ENCODE peak calls at places on chromosomes 6 and 20, in five cellular contexts. I is naive thymus-derived CD8-positive, alpha-beta T cell; L is SW 1271; M is ureter; K is skeletal muscle cell. H is an unnamed sample.

GRCh38 chr6:169619650-169620049 is 82.2 kb downstream of the WDR27 start:
- DNase-seq in K (no peak), I (no peak), L (no peak), M (no peak), H (no peak)

GRCh38 chr20:5608448-5609161 is 141.6 kb upstream of the SHLD1 start:
- DNase-seq in M (no peak), I (no peak), K (no peak), L (peak), H (no peak)

GRCh38 chr20:23078351-23078993 is 7.7 kb downstream of the CD93 start:
- DNase-seq in M (no peak), I (no peak), L (no peak), K (peak), H (no peak)

GRCh38 chr6:30019819-30020218 is 41.2 kb upstream of the POLR1H start:
- DNase-seq in L (no peak), I (no peak), K (no peak), M (no peak), H (no peak)

GRCh38 chr6:49787176-49787575 is at the start of gene PGK2:
- DNase-seq in I (no peak), L (no peak), K (no peak), M (no peak), H (no peak)

GRCh38 chr6:163985710-163986109 is 571.2 kb downstream of the QKI start:
- DNase-seq in M (no peak), I (no peak), K (no peak), L (no peak), H (peak)

GRCh38 chr6:139597781-139598368 is 223.4 kb upstream of the CITED2 start:
- DNase-seq in L (no peak), M (peak), K (peak), I (no peak), H (no peak)

GRCh38 chr6:31079656-31080261 is 32.6 kb downstream of the C6orf15 start:
- DNase-seq in I (peak), L (peak), K (no peak), M (peak), H (no peak)

GRCh38 chr6:125791151-125791819 is 525 bp downstream of the NCOA7 start:
- DNase-seq in I (peak), L (peak), K (no peak), M (no peak), H (peak)

GRCh38 chr6:155813548-155813947 is 357.9 kb upstream of the NOX3 start:
- DNase-seq in K (no peak), L (no peak), M (no peak), I (no peak), H (no peak)

GRCh38 chr6:167279766-167280440 is 11.2 kb upstream of the UNC93A start:
- DNase-seq in K (no peak), L (no peak), I (no peak), M (no peak), H (no peak)

GRCh38 chr6:4664117-4664626 is 112.0 kb upstream of the CDYL start:
- DNase-seq in K (peak), I (no peak), M (peak), L (no peak), H (no peak)

GRCh38 chr6:3231213-3232016 is 4.0 kb upstream of the TUBB2B start:
- DNase-seq in K (peak), L (no peak), I (no peak), M (peak), H (no peak)

GRCh38 chr20:4875578-4876067 is 125.7 kb downstream of the SLC23A2 start:
- DNase-seq in M (no peak), K (no peak), L (no peak), I (no peak), H (no peak)

GRCh38 chr6:121849477-121849876 is 414.0 kb downstream of the GJA1 start:
- DNase-seq in L (peak), M (peak), I (peak), K (no peak), H (peak)

GRCh38 chr6:54255881-54256280 is 52.4 kb upstream of the TINAG start:
- DNase-seq in L (no peak), K (peak), I (no peak), M (no peak), H (no peak)

GRCh38 chr6:31396422-31397152 is 6.8 kb upstream of the MICA start:
- DNase-seq in K (no peak), M (peak), L (peak), I (peak), H (peak)

GRCh38 chr20:24379116-24379927 is 90.1 kb upstream of the SYNDIG1 start:
- DNase-seq in I (no peak), M (no peak), K (no peak), L (no peak), H (no peak)

GRCh38 chr20:24507182-24507853 is 37.9 kb downstream of the SYNDIG1 start:
- DNase-seq in K (no peak), I (no peak), L (no peak), M (no peak), H (no peak)

GRCh38 chr20:32285621-32286334 is 8.3 kb downstream of the KIF3B start:
- DNase-seq in K (no peak), L (no peak), M (no peak), I (no peak), H (no peak)

GRCh38 chr6:43242908-43243648 is at the start of gene TTBK1:
- DNase-seq in I (peak), K (no peak), L (no peak), M (no peak), H (no peak)

GRCh38 chr20:47258745-47259695 is 97.5 kb downstream of the ZMYND8 start:
- DNase-seq in M (no peak), I (no peak), K (no peak), L (no peak), H (no peak)

GRCh38 chr6:121776054-121776453 is 340.6 kb downstream of the GJA1 start:
- DNase-seq in L (no peak), K (no peak), I (no peak), M (no peak), H (no peak)

GRCh38 chr6:34867484-34867883 is 20.4 kb downstream of the TAF11 start:
- DNase-seq in I (no peak), L (peak), M (no peak), K (no peak), H (no peak)

GRCh38 chr6:108564178-108564577 is 3.5 kb downstream of the FOXO3 start:
- DNase-seq in L (peak), M (no peak), K (peak), I (no peak), H (peak)

GRCh38 chr20:25309395-25310267 is 61.7 kb downstream of the PYGB start:
- DNase-seq in M (no peak), I (peak), K (peak), L (no peak), H (peak)

GRCh38 chr6:107657373-107657754 is 166.7 kb downstream of the SCML4 start:
- DNase-seq in M (no peak), I (no peak), L (no peak), K (no peak), H (no peak)

GRCh38 chr6:147925826-147926225 is 416.8 kb upstream of the SASH1 start:
- DNase-seq in K (no peak), L (no peak), M (no peak), I (no peak), H (no peak)

GRCh38 chr6:35047265-35048011 is 93.7 kb downstream of the TCP11 start:
- DNase-seq in K (peak), L (no peak), I (no peak), M (no peak), H (no peak)

GRCh38 chr6:31652925-31653724 is 664 bp upstream of the BAG6 start:
- DNase-seq in I (peak), M (peak), K (no peak), L (peak), H (no peak)

GRCh38 chr6:14192186-14192788 is 74.7 kb downstream of the CD83 start:
- DNase-seq in M (no peak), L (no peak), K (no peak), I (no peak), H (no peak)

GRCh38 chr20:57661201-57662027 is 41.2 kb upstream of the ZBP1 start:
- DNase-seq in I (no peak), M (peak), K (no peak), L (no peak), H (no peak)

GRCh38 chr6:106318851-106319250 is 6.7 kb downstream of the ATG5 start:
- DNase-seq in L (no peak), M (no peak), K (no peak), I (no peak), H (no peak)

GRCh38 chr6:151022492-151022891 is 157.0 kb downstream of the MTHFD1L start:
- DNase-seq in L (no peak), I (no peak), K (no peak), M (no peak), H (no peak)

GRCh38 chr6:70686548-70687133 is 19.0 kb downstream of the SMAP1 start:
- DNase-seq in I (no peak), M (no peak), K (no peak), L (peak), H (no peak)

GRCh38 chr6:52689857-52690256 is 18.9 kb downstream of the TMEM14A start:
- DNase-seq in L (no peak), M (no peak), K (no peak), I (no peak), H (no peak)

GRCh38 chr20:23142162-23143050 is 56.3 kb upstream of the CD93 start:
- DNase-seq in I (no peak), K (no peak), L (no peak), M (no peak), H (no peak)

GRCh38 chr6:352474-352873 is 39.1 kb upstream of the IRF4 start:
- DNase-seq in K (no peak), M (no peak), I (no peak), L (no peak), H (no peak)

GRCh38 chr6:113464536-113464935 is 392.6 kb upstream of the MARCKS start:
- DNase-seq in M (no peak), K (no peak), I (no peak), L (no peak), H (no peak)

GRCh38 chr6:166046232-166046631 is 121.4 kb downstream of the TBXT start:
- DNase-seq in M (no peak), I (no peak), K (peak), L (peak), H (no peak)

H was measured in Panc1.